ENCODE peak calls at places on chromosomes 5 and 9, in six cellular contexts. F is IMR-90, P is Panc1, B is A673, M is pancreas, A is cardiac muscle cell. K is an unnamed sample.

GRCh38 chr9:81826541-81826906 is 101.7 kb upstream of the SPATA31D4 start:
- DNase-seq in F (peak; percentile 35), P (no peak), B (peak; percentile 22), M (no peak), A (no peak), K (no peak)

GRCh38 chr5:50667079-50667652 is 729 bp downstream of the PARP8 start:
- DNase-seq in F (peak; percentile 41), P (no peak), B (peak; percentile 71), M (peak; percentile 56), A (peak; percentile 74), K (no peak)

GRCh38 chr5:172188893-172189692 is 1.1 kb upstream of the STK10 start:
- DNase-seq in F (peak; percentile 38), P (no peak), B (no peak), M (no peak), A (peak; percentile 48), K (no peak)

GRCh38 chr5:132760601-132761317 is 13.5 kb downstream of the CCNI2 start:
- DNase-seq in F (no peak), P (no peak), B (no peak), M (no peak), A (no peak), K (peak; percentile 62)

GRCh38 chr9:129654641-129655040 is 10.8 kb upstream of the PRRX2 start:
- DNase-seq in F (no peak), P (no peak), B (no peak), M (no peak), A (no peak), K (no peak)

GRCh38 chr5:143086851-143087637 is 316.4 kb downstream of the NR3C1 start:
- DNase-seq in F (peak; percentile 44), P (no peak), B (peak; percentile 11), M (no peak), A (peak; percentile 23), K (no peak)

GRCh38 chr5:179306191-179307005 is 38.9 kb downstream of the ADAMTS2 start:
- DNase-seq in F (peak; percentile 75), P (no peak), B (no peak), M (no peak), A (no peak), K (no peak)

GRCh38 chr5:171055881-171056454 is 194.2 kb downstream of the RANBP17 start:
- DNase-seq in F (no peak), P (no peak), B (no peak), M (no peak), A (no peak), K (no peak)

GRCh38 chr9:33628865-33629410 is 104.9 kb downstream of the ANKRD18B start:
- DNase-seq in F (no peak), P (no peak), B (no peak), M (no peak), A (no peak), K (no peak)

GRCh38 chr5:145554399-145554798 is 280.7 kb downstream of the PRELID2 start:
- DNase-seq in F (peak; percentile 73), P (no peak), B (no peak), M (peak; percentile 10), A (peak; percentile 10), K (no peak)

GRCh38 chr5:173155912-173156311 is 11.6 kb downstream of the BNIP1 start:
- DNase-seq in F (peak; percentile 49), P (no peak), B (no peak), M (no peak), A (no peak), K (no peak)

GRCh38 chr9:110623462-110624025 is 44.0 kb upstream of the SVEP1 start:
- DNase-seq in F (peak; percentile 70), P (peak; percentile 52), B (peak; percentile 69), M (peak; percentile 57), A (peak; percentile 73), K (no peak)

GRCh38 chr5:64347308-64347707 is 158.5 kb upstream of the RGS7BP start:
- DNase-seq in F (no peak), P (no peak), B (peak; percentile 3), M (no peak), A (peak; percentile 14), K (no peak)

GRCh38 chr5:109784687-109785086 is 95.0 kb downstream of the MAN2A1 start:
- DNase-seq in F (peak; percentile 28), P (no peak), B (no peak), M (no peak), A (no peak), K (no peak)

GRCh38 chr9:38180631-38181030 is 111.6 kb upstream of the SHB start:
- DNase-seq in F (no peak), P (no peak), B (no peak), M (no peak), A (no peak), K (no peak)

GRCh38 chr5:37075399-37075950 is 173.7 kb downstream of the CPLANE1 start:
- DNase-seq in F (no peak), P (no peak), B (no peak), M (no peak), A (no peak), K (no peak)

GRCh38 chr9:121059998-121060636 is 10.0 kb upstream of the C5 start:
- DNase-seq in F (peak; percentile 84), P (peak; percentile 33), B (peak; percentile 86), M (peak; percentile 35), A (peak; percentile 84), K (no peak)

GRCh38 chr9:32331240-32331639 is 53.2 kb upstream of the ACO1 start:
- DNase-seq in F (no peak), P (no peak), B (no peak), M (no peak), A (no peak), K (no peak)

GRCh38 chr9:134669556-134669955 is 28.0 kb downstream of the COL5A1 start:
- DNase-seq in F (no peak), P (no peak), B (no peak), M (no peak), A (no peak), K (no peak)

GRCh38 chr9:78725565-78725964 is 428.6 kb downstream of the PSAT1 start:
- DNase-seq in F (no peak), P (no peak), B (no peak), M (no peak), A (no peak), K (no peak)

GRCh38 chr9:136318769-136319241 is 8.5 kb upstream of the GPSM1 start:
- DNase-seq in F (no peak), P (no peak), B (no peak), M (no peak), A (no peak), K (no peak)

GRCh38 chr9:36999728-37000333 is 34.2 kb downstream of the PAX5 start:
- DNase-seq in F (no peak), P (no peak), B (no peak), M (no peak), A (no peak), K (no peak)

GRCh38 chr9:21543187-21543586 is 61.1 kb upstream of the IFNE start:
- DNase-seq in F (no peak), P (no peak), B (no peak), M (no peak), A (no peak), K (no peak)

GRCh38 chr9:100074989-100075388 is 23.8 kb downstream of the ERP44 start:
- DNase-seq in F (no peak), P (no peak), B (no peak), M (no peak), A (no peak), K (no peak)

GRCh38 chr9:100074093-100074492 is 24.7 kb downstream of the ERP44 start:
- DNase-seq in F (no peak), P (no peak), B (no peak), M (no peak), A (no peak), K (no peak)

GRCh38 chr9:100070642-100071041 is 28.2 kb downstream of the ERP44 start:
- DNase-seq in F (no peak), P (no peak), B (peak; percentile 51), M (no peak), A (no peak), K (no peak)

GRCh38 chr9:100070071-100070470 is 28.7 kb downstream of the ERP44 start:
- DNase-seq in F (no peak), P (no peak), B (no peak), M (no peak), A (no peak), K (no peak)

GRCh38 chr9:100072805-100073204 is 26.0 kb downstream of the ERP44 start:
- DNase-seq in F (no peak), P (no peak), B (no peak), M (no peak), A (no peak), K (no peak)
- H3K27ac ChIP-seq in F (no peak overlapping the region), P (no peak overlapping the region), B (no peak overlapping the region), M (no peak overlapping the region), A (no peak overlapping the region), K (no peak overlapping the region)

GRCh38 chr5:147276497-147276896 is 41.7 kb downstream of the STK32A start:
- DNase-seq in F (no peak), P (no peak), B (no peak), M (no peak), A (no peak), K (no peak)
- TF ChIP-seq CTCF in F (no peak), P (no peak), B (no peak), M (no peak), A (no peak), K (no peak)

GRCh38 chr5:61322738-61323429 is 9.2 kb upstream of the ZSWIM6 start:
- DNase-seq in F (peak; percentile 66), P (no peak), B (no peak), M (no peak), A (no peak), K (no peak)

GRCh38 chr5:61320860-61321259 is 11.2 kb upstream of the ZSWIM6 start:
- DNase-seq in F (no peak), P (no peak), B (no peak), M (no peak), A (no peak), K (no peak)

GRCh38 chr5:61321650-61322049 is 10.4 kb upstream of the ZSWIM6 start:
- DNase-seq in F (no peak), P (no peak), B (no peak), M (no peak), A (no peak), K (no peak)

GRCh38 chr5:61318374-61318773 is 13.7 kb upstream of the ZSWIM6 start:
- DNase-seq in F (no peak), P (no peak), B (no peak), M (no peak), A (no peak), K (no peak)

DNA sequence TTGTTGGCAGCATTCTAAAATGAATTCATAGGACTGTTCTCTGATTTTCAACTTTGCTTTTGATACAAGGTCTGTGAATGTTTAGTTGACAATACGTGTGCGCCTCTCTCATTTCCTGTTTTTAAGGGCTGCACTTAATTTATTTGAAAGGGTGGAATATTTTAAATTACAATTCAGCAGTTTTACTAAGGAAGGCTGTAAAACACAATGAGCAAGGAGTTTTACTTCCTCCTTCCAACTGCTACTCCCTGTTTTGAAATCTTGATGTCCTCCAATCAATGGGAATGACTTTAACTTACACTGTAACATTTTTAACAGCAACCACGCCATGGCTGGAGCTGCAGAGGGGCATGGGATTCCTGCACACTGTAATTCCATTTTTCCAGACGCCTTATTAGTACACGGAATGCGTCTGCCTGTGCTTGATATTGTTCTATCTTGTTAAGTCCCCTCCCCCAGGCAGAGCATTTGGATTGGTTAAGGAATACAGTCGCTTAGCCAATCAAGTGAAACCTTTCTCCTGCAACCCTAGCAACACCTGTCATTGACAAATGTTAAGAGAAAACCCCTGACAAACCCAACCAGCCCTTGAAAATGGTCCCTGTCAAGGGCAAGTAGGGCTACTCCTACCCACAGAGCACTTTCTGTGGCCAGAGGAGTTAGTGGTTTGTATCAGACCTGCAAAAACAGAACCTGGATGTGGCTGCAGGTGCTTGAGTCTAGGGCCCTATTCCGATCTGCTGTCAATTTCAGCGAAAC is 12.5 kb upstream of the ZSWIM6 start:
- DNase-seq in F (no peak), P (no peak), B (peak; percentile 90), M (no peak), A (peak; percentile 79), K (no peak)
- H3K27ac ChIP-seq in F (no peak overlapping the region), P (no peak overlapping the region), B (peak overlapping the region; percentile 78), M (peak overlapping the region; percentile 32), A (peak overlapping the region; percentile 73), K (no peak overlapping the region)

GRCh38 chr9:116285320-116285719 is 131.7 kb downstream of the PAPPA start:
- DNase-seq in F (no peak), P (no peak), B (no peak), M (no peak), A (no peak), K (no peak)
- TF ChIP-seq CTCF in F (no peak), P (no peak), B (peak; percentile 39), M (no peak), A (peak; percentile 16), K (no peak)

K was measured in vagina.